ENCODE peak calls at places on chromosomes 4 and X, in six cellular contexts. One of them, this sample, is unnamed.

GRCh38 chr4:41655177-41655576 is 93.3 kb downstream of the PHOX2B start:
- DNase-seq in activated T-helper 1 cell treated with anti-CD3 and anti-CD28 coated beads, Interleukin-2, amount 50 U/mL, for 16 hours: no peak
- DNase-seq in islet precursor cell: no peak
- DNase-seq in stimulated activated naive B cell treated with anti-CD40 and anti-IgM and Interleukin-4, amounts not matched to agents 10 μg/mL and 1 μg/mL and 100 μg/mL, for 72 hours: no peak
- DNase-seq in uterus: no peak
- DNase-seq in kidney glomerular epithelial cell: peak
- DNase-seq in this sample: no peak

GRCh38 chr4:22268350-22269025 is 247.4 kb downstream of the ADGRA3 start:
- DNase-seq in activated T-helper 1 cell treated with anti-CD3 and anti-CD28 coated beads, Interleukin-2, amount 50 U/mL, for 16 hours: no peak
- DNase-seq in islet precursor cell: peak
- DNase-seq in stimulated activated naive B cell treated with anti-CD40 and anti-IgM and Interleukin-4, amounts not matched to agents 10 μg/mL and 1 μg/mL and 100 μg/mL, for 72 hours: no peak
- DNase-seq in uterus: no peak
- DNase-seq in kidney glomerular epithelial cell: no peak
- DNase-seq in this sample: peak

GRCh38 chr4:26484538-26484937 is 5.7 kb downstream of the CCKAR start:
- DNase-seq in activated T-helper 1 cell treated with anti-CD3 and anti-CD28 coated beads, Interleukin-2, amount 50 U/mL, for 16 hours: no peak
- DNase-seq in islet precursor cell: no peak
- DNase-seq in stimulated activated naive B cell treated with anti-CD40 and anti-IgM and Interleukin-4, amounts not matched to agents 10 μg/mL and 1 μg/mL and 100 μg/mL, for 72 hours: no peak
- DNase-seq in uterus: no peak
- DNase-seq in kidney glomerular epithelial cell: no peak
- DNase-seq in this sample: no peak

GRCh38 chrX:82742351-82742750 is 765.7 kb upstream of the POU3F4 start:
- DNase-seq in activated T-helper 1 cell treated with anti-CD3 and anti-CD28 coated beads, Interleukin-2, amount 50 U/mL, for 16 hours: no peak
- DNase-seq in islet precursor cell: no peak
- DNase-seq in stimulated activated naive B cell treated with anti-CD40 and anti-IgM and Interleukin-4, amounts not matched to agents 10 μg/mL and 1 μg/mL and 100 μg/mL, for 72 hours: no peak
- DNase-seq in uterus: no peak
- DNase-seq in kidney glomerular epithelial cell: no peak
- DNase-seq in this sample: no peak

GRCh38 chrX:133923113-133923512 is 62.3 kb downstream of the GPC3 start:
- DNase-seq in activated T-helper 1 cell treated with anti-CD3 and anti-CD28 coated beads, Interleukin-2, amount 50 U/mL, for 16 hours: no peak
- DNase-seq in islet precursor cell: no peak
- DNase-seq in stimulated activated naive B cell treated with anti-CD40 and anti-IgM and Interleukin-4, amounts not matched to agents 10 μg/mL and 1 μg/mL and 100 μg/mL, for 72 hours: no peak
- DNase-seq in uterus: no peak
- DNase-seq in kidney glomerular epithelial cell: no peak
- DNase-seq in this sample: no peak

GRCh38 chr4:71004281-71004851 is 10.9 kb downstream of the DCK start:
- DNase-seq in activated T-helper 1 cell treated with anti-CD3 and anti-CD28 coated beads, Interleukin-2, amount 50 U/mL, for 16 hours: no peak
- DNase-seq in islet precursor cell: peak
- DNase-seq in stimulated activated naive B cell treated with anti-CD40 and anti-IgM and Interleukin-4, amounts not matched to agents 10 μg/mL and 1 μg/mL and 100 μg/mL, for 72 hours: peak
- DNase-seq in uterus: no peak
- DNase-seq in kidney glomerular epithelial cell: no peak
- DNase-seq in this sample: no peak

GRCh38 chr4:7186081-7186480 is 6.3 kb upstream of the SORCS2 start:
- DNase-seq in activated T-helper 1 cell treated with anti-CD3 and anti-CD28 coated beads, Interleukin-2, amount 50 U/mL, for 16 hours: no peak
- DNase-seq in islet precursor cell: peak
- DNase-seq in stimulated activated naive B cell treated with anti-CD40 and anti-IgM and Interleukin-4, amounts not matched to agents 10 μg/mL and 1 μg/mL and 100 μg/mL, for 72 hours: no peak
- DNase-seq in uterus: no peak
- DNase-seq in kidney glomerular epithelial cell: no peak
- DNase-seq in this sample: no peak

GRCh38 chr4:38462659-38463058 is 201.3 kb upstream of the KLF3 start:
- DNase-seq in activated T-helper 1 cell treated with anti-CD3 and anti-CD28 coated beads, Interleukin-2, amount 50 U/mL, for 16 hours: no peak
- DNase-seq in islet precursor cell: peak
- DNase-seq in stimulated activated naive B cell treated with anti-CD40 and anti-IgM and Interleukin-4, amounts not matched to agents 10 μg/mL and 1 μg/mL and 100 μg/mL, for 72 hours: no peak
- DNase-seq in uterus: no peak
- DNase-seq in kidney glomerular epithelial cell: no peak
- DNase-seq in this sample: no peak

GRCh38 chr4:105765690-105766407 is 57.3 kb downstream of the GSTCD start:
- DNase-seq in activated T-helper 1 cell treated with anti-CD3 and anti-CD28 coated beads, Interleukin-2, amount 50 U/mL, for 16 hours: no peak
- DNase-seq in islet precursor cell: peak
- DNase-seq in stimulated activated naive B cell treated with anti-CD40 and anti-IgM and Interleukin-4, amounts not matched to agents 10 μg/mL and 1 μg/mL and 100 μg/mL, for 72 hours: no peak
- DNase-seq in uterus: no peak
- DNase-seq in kidney glomerular epithelial cell: peak
- DNase-seq in this sample: peak

GRCh38 chrX:123993326-123993725 is 31.8 kb downstream of the STAG2 start:
- DNase-seq in activated T-helper 1 cell treated with anti-CD3 and anti-CD28 coated beads, Interleukin-2, amount 50 U/mL, for 16 hours: no peak
- DNase-seq in islet precursor cell: no peak
- DNase-seq in stimulated activated naive B cell treated with anti-CD40 and anti-IgM and Interleukin-4, amounts not matched to agents 10 μg/mL and 1 μg/mL and 100 μg/mL, for 72 hours: no peak
- DNase-seq in uterus: no peak
- DNase-seq in kidney glomerular epithelial cell: peak
- DNase-seq in this sample: peak

GRCh38 chr4:1369484-1370079 is 22.6 kb downstream of the UVSSA start:
- DNase-seq in activated T-helper 1 cell treated with anti-CD3 and anti-CD28 coated beads, Interleukin-2, amount 50 U/mL, for 16 hours: no peak
- DNase-seq in islet precursor cell: no peak
- DNase-seq in stimulated activated naive B cell treated with anti-CD40 and anti-IgM and Interleukin-4, amounts not matched to agents 10 μg/mL and 1 μg/mL and 100 μg/mL, for 72 hours: no peak
- DNase-seq in uterus: no peak
- DNase-seq in kidney glomerular epithelial cell: no peak
- DNase-seq in this sample: no peak

GRCh38 chrX:17024896-17025295 is 78.4 kb downstream of the REPS2 start:
- DNase-seq in activated T-helper 1 cell treated with anti-CD3 and anti-CD28 coated beads, Interleukin-2, amount 50 U/mL, for 16 hours: no peak
- DNase-seq in islet precursor cell: peak
- DNase-seq in stimulated activated naive B cell treated with anti-CD40 and anti-IgM and Interleukin-4, amounts not matched to agents 10 μg/mL and 1 μg/mL and 100 μg/mL, for 72 hours: no peak
- DNase-seq in uterus: no peak
- DNase-seq in kidney glomerular epithelial cell: peak
- DNase-seq in this sample: no peak

GRCh38 chr4:189022441-189023035 is 883.3 kb downstream of the TRIML1 start:
- DNase-seq in activated T-helper 1 cell treated with anti-CD3 and anti-CD28 coated beads, Interleukin-2, amount 50 U/mL, for 16 hours: no peak
- DNase-seq in islet precursor cell: peak
- DNase-seq in stimulated activated naive B cell treated with anti-CD40 and anti-IgM and Interleukin-4, amounts not matched to agents 10 μg/mL and 1 μg/mL and 100 μg/mL, for 72 hours: no peak
- DNase-seq in uterus: no peak
- DNase-seq in kidney glomerular epithelial cell: peak
- DNase-seq in this sample: peak

GRCh38 chrX:11423362-11423818 is 130.2 kb downstream of the AMELX start:
- DNase-seq in activated T-helper 1 cell treated with anti-CD3 and anti-CD28 coated beads, Interleukin-2, amount 50 U/mL, for 16 hours: no peak
- DNase-seq in islet precursor cell: no peak
- DNase-seq in stimulated activated naive B cell treated with anti-CD40 and anti-IgM and Interleukin-4, amounts not matched to agents 10 μg/mL and 1 μg/mL and 100 μg/mL, for 72 hours: no peak
- DNase-seq in uterus: no peak
- DNase-seq in kidney glomerular epithelial cell: no peak
- DNase-seq in this sample: no peak

GRCh38 chr4:8616831-8617230 is 24.3 kb downstream of the CPZ start:
- DNase-seq in activated T-helper 1 cell treated with anti-CD3 and anti-CD28 coated beads, Interleukin-2, amount 50 U/mL, for 16 hours: no peak
- DNase-seq in islet precursor cell: no peak
- DNase-seq in stimulated activated naive B cell treated with anti-CD40 and anti-IgM and Interleukin-4, amounts not matched to agents 10 μg/mL and 1 μg/mL and 100 μg/mL, for 72 hours: no peak
- DNase-seq in uterus: no peak
- DNase-seq in kidney glomerular epithelial cell: no peak
- DNase-seq in this sample: no peak

GRCh38 chrX:42128020-42128419 is 204.7 kb upstream of the CASK start:
- DNase-seq in activated T-helper 1 cell treated with anti-CD3 and anti-CD28 coated beads, Interleukin-2, amount 50 U/mL, for 16 hours: no peak
- DNase-seq in islet precursor cell: no peak
- DNase-seq in stimulated activated naive B cell treated with anti-CD40 and anti-IgM and Interleukin-4, amounts not matched to agents 10 μg/mL and 1 μg/mL and 100 μg/mL, for 72 hours: no peak
- DNase-seq in uterus: no peak
- DNase-seq in kidney glomerular epithelial cell: no peak
- DNase-seq in this sample: no peak

GRCh38 chr4:26992657-26993361 is 132.2 kb downstream of the STIM2 start:
- DNase-seq in activated T-helper 1 cell treated with anti-CD3 and anti-CD28 coated beads, Interleukin-2, amount 50 U/mL, for 16 hours: no peak
- DNase-seq in islet precursor cell: peak
- DNase-seq in stimulated activated naive B cell treated with anti-CD40 and anti-IgM and Interleukin-4, amounts not matched to agents 10 μg/mL and 1 μg/mL and 100 μg/mL, for 72 hours: peak
- DNase-seq in uterus: peak
- DNase-seq in kidney glomerular epithelial cell: peak
- DNase-seq in this sample: no peak

GRCh38 chr4:1048781-1049590 is 37.6 kb downstream of the FGFRL1 start:
- DNase-seq in activated T-helper 1 cell treated with anti-CD3 and anti-CD28 coated beads, Interleukin-2, amount 50 U/mL, for 16 hours: no peak
- DNase-seq in islet precursor cell: peak
- DNase-seq in stimulated activated naive B cell treated with anti-CD40 and anti-IgM and Interleukin-4, amounts not matched to agents 10 μg/mL and 1 μg/mL and 100 μg/mL, for 72 hours: peak
- DNase-seq in uterus: peak
- DNase-seq in kidney glomerular epithelial cell: no peak
- DNase-seq in this sample: no peak

GRCh38 chrX:45903781-45904201 is 641.4 kb downstream of the ZNF674 start:
- DNase-seq in activated T-helper 1 cell treated with anti-CD3 and anti-CD28 coated beads, Interleukin-2, amount 50 U/mL, for 16 hours: no peak
- DNase-seq in islet precursor cell: peak
- DNase-seq in stimulated activated naive B cell treated with anti-CD40 and anti-IgM and Interleukin-4, amounts not matched to agents 10 μg/mL and 1 μg/mL and 100 μg/mL, for 72 hours: no peak
- DNase-seq in uterus: no peak
- DNase-seq in kidney glomerular epithelial cell: no peak
- DNase-seq in this sample: no peak

GRCh38 chrX:21870494-21870893 is 14.7 kb downstream of the YY2 start:
- DNase-seq in activated T-helper 1 cell treated with anti-CD3 and anti-CD28 coated beads, Interleukin-2, amount 50 U/mL, for 16 hours: no peak
- DNase-seq in islet precursor cell: no peak
- DNase-seq in stimulated activated naive B cell treated with anti-CD40 and anti-IgM and Interleukin-4, amounts not matched to agents 10 μg/mL and 1 μg/mL and 100 μg/mL, for 72 hours: no peak
- DNase-seq in uterus: no peak
- DNase-seq in kidney glomerular epithelial cell: no peak
- DNase-seq in this sample: no peak

GRCh38 chr4:52622564-52622963 is 36.5 kb downstream of the USP46 start:
- DNase-seq in activated T-helper 1 cell treated with anti-CD3 and anti-CD28 coated beads, Interleukin-2, amount 50 U/mL, for 16 hours: no peak
- DNase-seq in islet precursor cell: no peak
- DNase-seq in stimulated activated naive B cell treated with anti-CD40 and anti-IgM and Interleukin-4, amounts not matched to agents 10 μg/mL and 1 μg/mL and 100 μg/mL, for 72 hours: no peak
- DNase-seq in uterus: no peak
- DNase-seq in kidney glomerular epithelial cell: no peak
- DNase-seq in this sample: peak

GRCh38 chrX:40564447-40564846 is 16.3 kb upstream of the ATP6AP2 start:
- DNase-seq in activated T-helper 1 cell treated with anti-CD3 and anti-CD28 coated beads, Interleukin-2, amount 50 U/mL, for 16 hours: no peak
- DNase-seq in islet precursor cell: no peak
- DNase-seq in stimulated activated naive B cell treated with anti-CD40 and anti-IgM and Interleukin-4, amounts not matched to agents 10 μg/mL and 1 μg/mL and 100 μg/mL, for 72 hours: no peak
- DNase-seq in uterus: no peak
- DNase-seq in kidney glomerular epithelial cell: no peak
- DNase-seq in this sample: no peak

GRCh38 chrX:123322531-123322930 is 138.5 kb downstream of the GRIA3 start:
- DNase-seq in activated T-helper 1 cell treated with anti-CD3 and anti-CD28 coated beads, Interleukin-2, amount 50 U/mL, for 16 hours: no peak
- DNase-seq in islet precursor cell: no peak
- DNase-seq in stimulated activated naive B cell treated with anti-CD40 and anti-IgM and Interleukin-4, amounts not matched to agents 10 μg/mL and 1 μg/mL and 100 μg/mL, for 72 hours: no peak
- DNase-seq in uterus: no peak
- DNase-seq in kidney glomerular epithelial cell: no peak
- DNase-seq in this sample: no peak

GRCh38 chrX:151042852-151043251 is 59.7 kb downstream of the HMGB3 start:
- DNase-seq in activated T-helper 1 cell treated with anti-CD3 and anti-CD28 coated beads, Interleukin-2, amount 50 U/mL, for 16 hours: no peak
- DNase-seq in islet precursor cell: no peak
- DNase-seq in stimulated activated naive B cell treated with anti-CD40 and anti-IgM and Interleukin-4, amounts not matched to agents 10 μg/mL and 1 μg/mL and 100 μg/mL, for 72 hours: no peak
- DNase-seq in uterus: no peak
- DNase-seq in kidney glomerular epithelial cell: no peak
- DNase-seq in this sample: no peak

GRCh38 chrX:1385824-1386223 is 6.1 kb downstream of the SLC25A6 start:
- DNase-seq in activated T-helper 1 cell treated with anti-CD3 and anti-CD28 coated beads, Interleukin-2, amount 50 U/mL, for 16 hours: no peak
- DNase-seq in islet precursor cell: no peak
- DNase-seq in stimulated activated naive B cell treated with anti-CD40 and anti-IgM and Interleukin-4, amounts not matched to agents 10 μg/mL and 1 μg/mL and 100 μg/mL, for 72 hours: no peak
- DNase-seq in uterus: no peak
- DNase-seq in kidney glomerular epithelial cell: no peak
- DNase-seq in this sample: no peak

GRCh38 chr4:150381026-150381425 is 200.9 kb upstream of the MAB21L2 start:
- DNase-seq in activated T-helper 1 cell treated with anti-CD3 and anti-CD28 coated beads, Interleukin-2, amount 50 U/mL, for 16 hours: no peak
- DNase-seq in islet precursor cell: no peak
- DNase-seq in stimulated activated naive B cell treated with anti-CD40 and anti-IgM and Interleukin-4, amounts not matched to agents 10 μg/mL and 1 μg/mL and 100 μg/mL, for 72 hours: no peak
- DNase-seq in uterus: no peak
- DNase-seq in kidney glomerular epithelial cell: no peak
- DNase-seq in this sample: no peak

GRCh38 chr4:153205028-153205648 is 895 bp downstream of the TRIM2 start:
- DNase-seq in activated T-helper 1 cell treated with anti-CD3 and anti-CD28 coated beads, Interleukin-2, amount 50 U/mL, for 16 hours: no peak
- DNase-seq in islet precursor cell: peak
- DNase-seq in stimulated activated naive B cell treated with anti-CD40 and anti-IgM and Interleukin-4, amounts not matched to agents 10 μg/mL and 1 μg/mL and 100 μg/mL, for 72 hours: no peak
- DNase-seq in uterus: no peak
- DNase-seq in kidney glomerular epithelial cell: no peak
- DNase-seq in this sample: no peak

GRCh38 chr4:82431026-82431745 is 796 bp downstream of the ENOPH1 start:
- DNase-seq in activated T-helper 1 cell treated with anti-CD3 and anti-CD28 coated beads, Interleukin-2, amount 50 U/mL, for 16 hours: peak
- DNase-seq in islet precursor cell: no peak
- DNase-seq in stimulated activated naive B cell treated with anti-CD40 and anti-IgM and Interleukin-4, amounts not matched to agents 10 μg/mL and 1 μg/mL and 100 μg/mL, for 72 hours: no peak
- DNase-seq in uterus: no peak
- DNase-seq in kidney glomerular epithelial cell: no peak
- DNase-seq in this sample: no peak

GRCh38 chr4:151862766-151863165 is 102.0 kb upstream of the GATB start:
- DNase-seq in activated T-helper 1 cell treated with anti-CD3 and anti-CD28 coated beads, Interleukin-2, amount 50 U/mL, for 16 hours: no peak
- DNase-seq in islet precursor cell: no peak
- DNase-seq in stimulated activated naive B cell treated with anti-CD40 and anti-IgM and Interleukin-4, amounts not matched to agents 10 μg/mL and 1 μg/mL and 100 μg/mL, for 72 hours: no peak
- DNase-seq in uterus: no peak
- DNase-seq in kidney glomerular epithelial cell: no peak
- DNase-seq in this sample: peak

GRCh38 chrX:41561045-41561444 is 113.9 kb downstream of the NYX start:
- DNase-seq in activated T-helper 1 cell treated with anti-CD3 and anti-CD28 coated beads, Interleukin-2, amount 50 U/mL, for 16 hours: no peak
- DNase-seq in islet precursor cell: peak
- DNase-seq in stimulated activated naive B cell treated with anti-CD40 and anti-IgM and Interleukin-4, amounts not matched to agents 10 μg/mL and 1 μg/mL and 100 μg/mL, for 72 hours: no peak
- DNase-seq in uterus: peak
- DNase-seq in kidney glomerular epithelial cell: peak
- DNase-seq in this sample: peak

GRCh38 chr4:41957634-41958033 is 22.4 kb downstream of the TMEM33 start:
- DNase-seq in activated T-helper 1 cell treated with anti-CD3 and anti-CD28 coated beads, Interleukin-2, amount 50 U/mL, for 16 hours: no peak
- DNase-seq in islet precursor cell: no peak
- DNase-seq in stimulated activated naive B cell treated with anti-CD40 and anti-IgM and Interleukin-4, amounts not matched to agents 10 μg/mL and 1 μg/mL and 100 μg/mL, for 72 hours: no peak
- DNase-seq in uterus: no peak
- DNase-seq in kidney glomerular epithelial cell: no peak
- DNase-seq in this sample: no peak

GRCh38 chrX:103792916-103793540 is 16.4 kb downstream of the PLP1 start:
- DNase-seq in activated T-helper 1 cell treated with anti-CD3 and anti-CD28 coated beads, Interleukin-2, amount 50 U/mL, for 16 hours: no peak
- DNase-seq in islet precursor cell: no peak
- DNase-seq in stimulated activated naive B cell treated with anti-CD40 and anti-IgM and Interleukin-4, amounts not matched to agents 10 μg/mL and 1 μg/mL and 100 μg/mL, for 72 hours: no peak
- DNase-seq in uterus: no peak
- DNase-seq in kidney glomerular epithelial cell: no peak
- DNase-seq in this sample: peak